ENCODE peak calls at places on chromosomes 12 and 14, in six cellular contexts. X is ovary, U is fibroblast of villous mesenchyme, Y is PC-3, G is tibial nerve, P is progenitor cell of endocrine pancreas. V is an unnamed sample.

GRCh38 chr12:89706551-89707348 is 1.9 kb downstream of the ATP2B1 start:
- DNase-seq in X (peak; percentile 30), U (peak; percentile 44), Y (peak; percentile 52), G (peak; percentile 19), P (no peak), V (no peak)

GRCh38 chr14:41285193-41285748 is 321.4 kb upstream of the LRFN5 start:
- DNase-seq in X (no peak), U (peak; percentile 25), Y (peak; percentile 76), G (peak; percentile 40), P (peak; percentile 35), V (peak; percentile 46)

GRCh38 chr14:96666088-96666487 is 131.1 kb upstream of the VRK1 start:
- DNase-seq in X (no peak), U (no peak), Y (no peak), G (no peak), P (no peak), V (no peak)

GRCh38 chr14:102949062-102949800 is 26.8 kb downstream of the AMN start:
- DNase-seq in X (no peak), U (no peak), Y (peak; percentile 9), G (no peak), P (no peak), V (no peak)

GRCh38 chr12:120642086-120642485 is 1.7 kb downstream of the CABP1 start:
- DNase-seq in X (no peak), U (no peak), Y (no peak), G (no peak), P (no peak), V (no peak)

GRCh38 chr14:23117371-23118020 is 1.6 kb downstream of the CEBPE start:
- DNase-seq in X (no peak), U (no peak), Y (no peak), G (no peak), P (no peak), V (no peak)

GRCh38 chr14:55430024-55430690 is 10.3 kb downstream of the TBPL2 start:
- DNase-seq in X (peak; percentile 35), U (peak; percentile 85), Y (peak; percentile 97), G (peak; percentile 43), P (no peak), V (peak; percentile 49)

GRCh38 chr14:101730626-101731186 is 30.8 kb upstream of the PPP2R5C start:
- DNase-seq in X (no peak), U (no peak), Y (no peak), G (no peak), P (no peak), V (no peak)

DNA sequence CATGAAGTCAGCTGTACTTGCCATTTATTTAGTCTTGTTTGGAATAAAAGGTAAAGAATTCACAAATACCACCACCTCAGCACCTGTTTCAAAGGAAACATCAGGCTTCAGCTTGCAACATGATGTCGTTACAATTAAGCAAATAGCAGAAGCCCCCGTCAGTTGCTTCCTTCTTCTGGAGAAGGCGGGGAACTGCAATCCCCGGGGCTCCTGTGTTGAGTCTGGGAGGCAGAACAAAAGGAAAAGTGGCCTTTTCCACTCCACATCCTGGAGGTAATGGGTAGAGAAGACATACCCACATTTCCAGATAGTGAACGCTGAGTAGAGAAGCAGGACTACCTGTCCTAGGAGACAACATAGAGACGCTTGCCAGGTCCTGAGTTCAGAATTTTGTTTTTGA is 92.8 kb downstream of the DNAH10 start:
- DNase-seq in X (no peak), U (no peak), Y (no peak), G (no peak), P (no peak), V (no peak)
- TF ChIP-seq CTCF in X (no peak), U (no peak), Y (no peak), G (no peak), P (no peak), V (no peak)

GRCh38 chr12:19999793-20000138 is 368.6 kb upstream of the PDE3A start:
- DNase-seq in X (no peak), U (no peak), Y (no peak), G (no peak), P (no peak), V (no peak)

GRCh38 chr12:19997996-19998395 is 370.3 kb upstream of the PDE3A start:
- DNase-seq in X (no peak), U (no peak), Y (no peak), G (no peak), P (no peak), V (no peak)

GRCh38 chr12:19992311-19992710 is 376.0 kb upstream of the PDE3A start:
- DNase-seq in X (no peak), U (no peak), Y (no peak), G (no peak), P (no peak), V (no peak)

GRCh38 chr12:19998968-19999792 is 369.2 kb upstream of the PDE3A start:
- DNase-seq in X (no peak), U (no peak), Y (no peak), G (no peak), P (no peak), V (no peak)

GRCh38 chr12:19994970-19995369 is 373.4 kb upstream of the PDE3A start:
- DNase-seq in X (no peak), U (no peak), Y (no peak), G (no peak), P (no peak), V (no peak)
- TF ChIP-seq CTCF in X (peak; percentile 9), U (no peak), Y (peak; percentile 45), G (no peak), P (peak; percentile 25), V (no peak)

DNA sequence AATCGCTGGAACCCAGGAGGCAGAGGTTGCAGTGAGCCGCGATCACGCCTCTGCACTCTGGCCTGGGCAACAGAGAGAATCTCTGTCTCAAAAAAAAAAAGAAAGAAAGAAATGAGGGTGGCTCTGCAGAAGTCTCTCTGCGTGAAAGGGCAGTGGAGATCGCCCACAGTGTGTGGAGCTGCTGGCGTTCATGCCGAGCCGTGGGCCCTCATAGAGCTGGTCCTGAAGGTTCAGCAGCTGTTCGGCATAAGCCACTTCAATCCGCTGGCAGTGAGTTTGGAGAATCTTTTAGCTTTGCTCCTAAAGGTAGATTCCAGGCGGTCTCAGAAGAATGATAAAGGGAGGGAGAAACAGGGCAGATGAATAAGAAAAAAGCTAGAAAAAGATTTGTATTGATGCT is 36.7 kb upstream of the ATP2A2 start:
- DNase-seq in X (no peak), U (no peak), Y (no peak), G (no peak), P (no peak), V (no peak)
- TF ChIP-seq CTCF in X (no peak), U (no peak), Y (no peak), G (no peak), P (no peak), V (no peak)

GRCh38 chr14:104509673-104510072 is 69.9 kb upstream of the C14orf180 start:
- DNase-seq in X (no peak), U (no peak), Y (no peak), G (no peak), P (no peak), V (peak; percentile 12)
- TF ChIP-seq CTCF in X (no peak), U (no peak), Y (no peak), G (no peak), P (no peak), V (no peak)

DNA sequence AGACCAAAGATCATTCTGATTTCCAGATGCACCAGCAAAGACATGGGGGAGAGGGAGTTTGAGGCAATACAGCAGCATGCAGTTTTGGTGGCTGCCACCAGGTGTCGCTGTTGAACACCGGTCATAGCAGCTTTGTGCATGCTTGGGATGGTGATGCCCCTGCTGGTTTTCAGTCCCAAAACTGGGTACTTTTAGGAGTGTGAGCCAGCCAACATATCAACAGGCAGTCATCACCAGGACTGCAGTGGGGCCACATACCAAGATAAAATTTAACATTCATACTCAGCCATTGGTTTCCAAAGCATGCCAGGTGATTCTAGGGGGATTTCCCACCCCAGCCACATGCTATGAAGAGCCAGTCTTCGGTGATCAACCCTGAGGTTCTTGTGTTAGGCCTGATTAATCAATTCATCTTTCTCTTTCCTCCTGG is 64.2 kb downstream of the PHETA1 start:
- DNase-seq in X (no peak), U (no peak), Y (peak; percentile 38), G (no peak), P (no peak), V (peak; percentile 61)
- TF ChIP-seq CTCF in X (no peak), U (peak; percentile 64), Y (peak; percentile 97), G (peak; percentile 18), P (peak; percentile 67), V (peak; percentile 49)

GRCh38 chr12:92408072-92408900 is 262.6 kb upstream of the BTG1 start:
- DNase-seq in X (no peak), U (peak; percentile 21), Y (peak; percentile 76), G (peak; percentile 21), P (no peak), V (peak; percentile 52)
- TF ChIP-seq CTCF in X (no peak), U (peak; percentile 60), Y (peak; percentile 87), G (no peak), P (peak; percentile 40), V (peak; percentile 61)

GRCh38 chr12:112258926-112259325 is 123.3 kb downstream of the HECTD4 start:
- DNase-seq in X (no peak), U (no peak), Y (no peak), G (no peak), P (no peak), V (no peak)

GRCh38 chr12:112266473-112266872 is 115.8 kb downstream of the HECTD4 start:
- DNase-seq in X (no peak), U (no peak), Y (no peak), G (no peak), P (no peak), V (no peak)

GRCh38 chr12:112256780-112257179 is 125.5 kb downstream of the HECTD4 start:
- DNase-seq in X (no peak), U (no peak), Y (no peak), G (no peak), P (no peak), V (no peak)

GRCh38 chr12:112261559-112261958 is 120.7 kb downstream of the HECTD4 start:
- DNase-seq in X (no peak), U (peak; percentile 3), Y (peak; percentile 52), G (no peak), P (no peak), V (peak; percentile 33)
- TF ChIP-seq CTCF in X (no peak), U (peak; percentile 45), Y (peak; percentile 59), G (no peak), P (peak; percentile 32), V (peak; percentile 66)

GRCh38 chr12:45663452-45663851 is 66.1 kb upstream of the ARID2 start:
- DNase-seq in X (no peak), U (no peak), Y (no peak), G (no peak), P (no peak), V (no peak)
- TF ChIP-seq CTCF in X (no peak), U (no peak), Y (no peak), G (no peak), P (no peak), V (no peak)

GRCh38 chr12:114713466-114714215 is 29.7 kb upstream of the TBX3 start:
- DNase-seq in X (no peak), U (no peak), Y (no peak), G (no peak), P (no peak), V (no peak)

GRCh38 chr12:114709112-114709511 is 25.1 kb upstream of the TBX3 start:
- DNase-seq in X (no peak), U (no peak), Y (no peak), G (no peak), P (no peak), V (no peak)

GRCh38 chr12:114710151-114710550 is 26.2 kb upstream of the TBX3 start:
- DNase-seq in X (no peak), U (no peak), Y (no peak), G (no peak), P (no peak), V (no peak)

GRCh38 chr12:114711689-114712152 is 27.7 kb upstream of the TBX3 start:
- DNase-seq in X (no peak), U (no peak), Y (peak; percentile 70), G (no peak), P (no peak), V (peak; percentile 67)
- TF ChIP-seq CTCF in X (no peak), U (no peak), Y (no peak), G (no peak), P (no peak), V (no peak)